ENCODE peak calls at places on chromosomes 2 and 18, in five cellular contexts. X is cerebellar cortex, M is heart right ventricle, J is LoVo, F is upper lobe of right lung. D is an unnamed sample.
A peak's percentile ranks its signal among the peaks of the same experiment; 100 is the strongest.

GRCh38 chr2:196718796-196719564 is 79.5 kb downstream of the CCDC150 start:
- DNase-seq in X (peak; percentile 5), J (no peak), F (no peak), M (no peak), D (peak; percentile 8)

GRCh38 chr18:52451252-52451651 is 111.3 kb downstream of the DCC start:
- DNase-seq in F (no peak), X (no peak), M (no peak), J (no peak), D (no peak)

GRCh38 chr18:61735564-61736102 is 157.2 kb downstream of the RNF152 start:
- DNase-seq in X (no peak), M (no peak), F (no peak), J (no peak), D (no peak)

GRCh38 chr2:21585863-21586262 is 462.1 kb downstream of the TDRD15 start:
- DNase-seq in J (no peak), F (no peak), X (no peak), M (no peak), D (no peak)

GRCh38 chr2:74507926-74508520 is 528 bp upstream of the PCGF1 start:
- DNase-seq in M (no peak), J (peak; percentile 43), X (peak; percentile 48), F (peak; percentile 69), D (no peak)

GRCh38 chr2:144310484-144310883 is 209.4 kb downstream of the ZEB2 start:
- DNase-seq in F (no peak), M (no peak), X (no peak), J (no peak), D (no peak)

GRCh38 chr2:58010599-58010998 is 36.0 kb upstream of the VRK2 start:
- DNase-seq in M (no peak), F (no peak), X (no peak), J (no peak), D (no peak)

GRCh38 chr2:1572638-1573037 is 159.4 kb downstream of the TPO start:
- DNase-seq in X (no peak), M (peak; percentile 75), J (no peak), F (peak; percentile 25), D (no peak)